ENCODE peak calls at places on chromosomes 6 and 20, in six cellular contexts. I, T, O, K, V and Y are unnamed samples.
A peak's percentile ranks its signal among the peaks of the same experiment; 100 is the strongest.

GRCh38 chr20:43349841-43350240 is 107.9 kb upstream of the SRSF6 start:
- DNase-seq in T (no peak), O (no peak), V (no peak), I (no peak), K (no peak), Y (no peak)

GRCh38 chr6:13012271-13012670 is 295.7 kb downstream of the PHACTR1 start:
- DNase-seq in V (peak; percentile 58), O (no peak), I (no peak), K (no peak), T (no peak), Y (no peak)

GRCh38 chr6:166822609-166823008 is 133.7 kb downstream of the RNASET2 start:
- DNase-seq in K (no peak), V (no peak), O (no peak), I (no peak), T (no peak), Y (no peak)

GRCh38 chr6:125944434-125944816 is 12.1 kb upstream of the HINT3 start:
- DNase-seq in I (no peak), O (no peak), V (no peak), K (no peak), T (peak; percentile 90), Y (no peak)

GRCh38 chr6:82711992-82712788 is 348.6 kb downstream of the TPBG start:
- DNase-seq in T (peak; percentile 59), K (no peak), I (no peak), V (peak; percentile 42), O (no peak), Y (no peak)

GRCh38 chr6:84220809-84221409 is 6.5 kb downstream of the CEP162 start:
- DNase-seq in O (no peak), I (no peak), K (no peak), V (peak; percentile 47), T (peak; percentile 34), Y (no peak)

GRCh38 chr6:3882865-3883264 is 33.7 kb downstream of the FAM50B start:
- DNase-seq in V (no peak), T (peak; percentile 11), K (no peak), I (no peak), O (no peak), Y (no peak)

GRCh38 chr20:10922941-10923340 is 249.1 kb upstream of the JAG1 start:
- DNase-seq in T (peak; percentile 94), I (no peak), K (peak; percentile 70), O (no peak), V (peak; percentile 83), Y (no peak)

GRCh38 chr6:169959129-169960002 is 207.9 kb downstream of the ERMARD start:
- DNase-seq in I (peak; percentile 83), V (peak; percentile 56), K (no peak), O (peak; percentile 14), T (no peak), Y (peak; percentile 51)

GRCh38 chr6:163720005-163720404 is 305.5 kb downstream of the QKI start:
- DNase-seq in K (no peak), O (no peak), T (no peak), I (no peak), V (no peak), Y (no peak)